ENCODE peak calls at places on chromosomes 1 and 21, in four cellular contexts. C is HFF-Myc, M is kidney, X is heart right ventricle. K is an unnamed sample.

GRCh38 chr21:30605968-30606367 is 5.1 kb downstream of the KRTAP22-1 start:
- DNase-seq in C (no peak), M (no peak), X (no peak), K (no peak)

GRCh38 chr1:2318294-2319278 is 72.8 kb downstream of the MORN1 start:
- DNase-seq in C (no peak), M (no peak), X (no peak), K (no peak)

GRCh38 chr1:43932786-43933385 is 715 bp upstream of the ARTN start:
- DNase-seq in C (no peak), M (no peak), X (no peak), K (no peak)

GRCh38 chr1:94873520-94874351 is 53.2 kb downstream of the CNN3 start:
- DNase-seq in C (no peak), M (no peak), X (no peak), K (no peak)

GRCh38 chr1:86542626-86543025 is 4.3 kb upstream of the CLCA4 start:
- DNase-seq in C (no peak), M (no peak), X (no peak), K (no peak)

GRCh38 chr21:29371464-29371863 is 72.7 kb downstream of the BACH1 start:
- DNase-seq in C (no peak), M (no peak), X (no peak), K (no peak)

GRCh38 chr1:221274373-221274772 is 395.1 kb downstream of the HLX start:
- DNase-seq in C (no peak), M (no peak), X (no peak), K (no peak)

GRCh38 chr1:101257500-101258325 is 20.9 kb downstream of the S1PR1 start:
- DNase-seq in C (no peak), M (no peak), X (no peak), K (no peak)

GRCh38 chr1:41700581-41700980 is 216.1 kb upstream of the EDN2 start:
- DNase-seq in C (no peak), M (no peak), X (no peak), K (no peak)

GRCh38 chr1:46533179-46533864 is 18.1 kb downstream of the KNCN start:
- DNase-seq in C (no peak), M (peak), X (peak), K (no peak)

GRCh38 chr1:46401964-46402626 is 8.0 kb downstream of the FAAH start:
- DNase-seq in C (peak), M (peak), X (peak), K (no peak)

GRCh38 chr1:64878931-64879710 is 87.2 kb downstream of the JAK1 start:
- DNase-seq in C (no peak), M (no peak), X (no peak), K (no peak)

GRCh38 chr1:179141592-179142244 is 59.8 kb downstream of the TOR3A start:
- DNase-seq in C (no peak), M (no peak), X (no peak), K (no peak)

GRCh38 chr1:12196641-12197482 is 30.1 kb downstream of the TNFRSF1B start:
- DNase-seq in C (no peak), M (no peak), X (no peak), K (no peak)
- TF ChIP-seq CTCF in C (peak), M (no peak), X (no peak), K (peak)

DNA sequence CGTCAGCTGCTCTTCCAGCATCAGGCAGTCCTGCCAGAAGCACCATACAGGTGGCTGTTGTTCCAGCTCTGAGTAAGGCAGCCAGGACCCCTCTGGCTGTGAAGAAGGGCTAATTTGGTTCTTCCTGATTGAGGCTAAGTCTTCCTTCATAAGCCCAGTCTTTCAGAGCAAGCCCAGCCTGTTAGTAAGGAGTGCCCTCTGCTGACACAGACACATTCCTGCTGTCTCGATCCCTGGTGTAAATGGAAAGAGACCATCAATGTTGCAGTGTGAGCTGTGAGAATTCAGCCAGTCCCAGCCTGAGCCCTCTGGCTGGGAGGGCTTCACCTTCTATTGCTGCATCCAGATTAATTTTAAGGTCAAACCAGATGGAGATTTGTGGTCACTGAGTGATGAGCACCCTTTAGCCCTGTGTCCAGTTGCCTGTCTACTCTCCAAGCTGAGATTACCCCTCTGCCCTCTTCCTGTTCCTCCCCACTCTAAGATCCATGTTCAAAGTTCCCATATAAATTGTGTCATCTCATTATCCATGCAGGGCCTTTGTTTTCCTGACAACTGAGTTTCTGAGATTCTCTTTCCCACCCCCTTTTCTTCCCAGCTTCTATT is 44.8 kb upstream of the KIRREL1 start:
- DNase-seq in C (no peak), M (no peak), X (no peak), K (no peak)
- TF ChIP-seq CTCF in C (peak), M (peak), X (peak), K (peak)

GRCh38 chr1:171251741-171252300 is 3.5 kb downstream of the FMO1 start:
- DNase-seq in C (no peak), M (peak), X (peak), K (no peak)
- TF ChIP-seq CTCF in C (peak), M (peak), X (peak), K (peak)

GRCh38 chr1:103190746-103191145 is 82.4 kb upstream of the COL11A1 start:
- DNase-seq in C (no peak), M (no peak), X (no peak), K (no peak)

GRCh38 chr1:103191327-103191726 is 83.0 kb upstream of the COL11A1 start:
- DNase-seq in C (no peak), M (no peak), X (no peak), K (no peak)

DNA sequence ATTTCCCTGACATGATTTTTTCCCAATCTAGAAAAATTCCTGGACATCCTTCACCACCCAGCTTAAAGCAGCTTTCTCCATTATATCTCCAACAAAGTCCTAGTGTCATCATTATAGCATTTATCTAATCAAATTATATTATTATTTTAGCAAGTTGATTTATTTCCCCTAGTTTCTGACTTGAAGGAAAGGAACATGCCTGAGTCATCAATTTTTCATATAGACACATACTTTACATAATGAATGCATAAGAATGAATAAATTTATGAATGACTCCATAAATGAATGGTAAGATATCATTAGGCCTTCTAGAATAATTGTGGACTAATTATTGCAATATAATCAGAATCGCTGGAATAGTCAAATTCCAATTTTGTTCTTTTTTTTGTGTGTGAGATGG is 79.4 kb upstream of the COL11A1 start:
- DNase-seq in C (no peak), M (no peak), X (no peak), K (no peak)
- TF ChIP-seq CTCF in C (no peak), M (no peak), X (no peak), K (no peak)

GRCh38 chr1:230537456-230537855 is 104.8 kb upstream of the COG2 start:
- DNase-seq in C (no peak), M (no peak), X (no peak), K (no peak)
- TF ChIP-seq CTCF in C (peak), M (no peak), X (no peak), K (peak)

DNA sequence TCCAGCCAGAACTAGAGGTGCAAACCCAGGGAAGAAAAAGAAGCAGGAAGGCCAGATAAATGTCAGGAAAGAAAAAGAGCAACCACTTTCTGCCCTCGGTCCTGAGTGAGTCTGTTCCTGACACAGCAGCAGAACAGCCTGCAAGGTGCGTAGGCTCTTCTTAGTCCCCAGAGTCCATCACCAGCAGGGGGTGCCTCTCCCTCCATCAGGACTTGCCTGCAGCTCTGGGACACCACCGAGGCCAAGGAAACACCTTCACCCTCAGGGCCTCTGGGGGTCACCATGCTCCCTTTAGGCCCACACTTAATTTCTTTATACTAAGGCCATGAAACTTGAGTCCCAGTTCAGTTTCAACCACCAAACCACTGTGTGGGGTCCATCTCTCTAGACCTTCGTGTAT is 43.7 kb upstream of the NFASC start:
- DNase-seq in C (no peak), M (no peak), X (no peak), K (no peak)
- TF ChIP-seq CTCF in C (peak), M (peak), X (no peak), K (no peak)

GRCh38 chr1:107196973-107197562 is 56.2 kb downstream of the NTNG1 start:
- DNase-seq in C (peak), M (no peak), X (no peak), K (no peak)
- TF ChIP-seq CTCF in C (peak), M (no peak), X (peak), K (peak)

GRCh38 chr1:115478933-115479551 is 141.0 kb upstream of the NGF start:
- DNase-seq in C (no peak), M (peak), X (peak), K (no peak)

GRCh38 chr1:115477071-115477470 is 139.0 kb upstream of the NGF start:
- DNase-seq in C (no peak), M (no peak), X (no peak), K (no peak)

GRCh38 chr1:115475252-115475651 is 137.2 kb upstream of the NGF start:
- DNase-seq in C (no peak), M (no peak), X (no peak), K (no peak)

GRCh38 chr1:115475901-115476300 is 137.9 kb upstream of the NGF start:
- DNase-seq in C (no peak), M (no peak), X (no peak), K (no peak)

GRCh38 chr1:115476616-115477015 is 138.6 kb upstream of the NGF start:
- DNase-seq in C (no peak), M (no peak), X (no peak), K (no peak)
- TF ChIP-seq CTCF in C (peak), M (no peak), X (no peak), K (peak)

DNA sequence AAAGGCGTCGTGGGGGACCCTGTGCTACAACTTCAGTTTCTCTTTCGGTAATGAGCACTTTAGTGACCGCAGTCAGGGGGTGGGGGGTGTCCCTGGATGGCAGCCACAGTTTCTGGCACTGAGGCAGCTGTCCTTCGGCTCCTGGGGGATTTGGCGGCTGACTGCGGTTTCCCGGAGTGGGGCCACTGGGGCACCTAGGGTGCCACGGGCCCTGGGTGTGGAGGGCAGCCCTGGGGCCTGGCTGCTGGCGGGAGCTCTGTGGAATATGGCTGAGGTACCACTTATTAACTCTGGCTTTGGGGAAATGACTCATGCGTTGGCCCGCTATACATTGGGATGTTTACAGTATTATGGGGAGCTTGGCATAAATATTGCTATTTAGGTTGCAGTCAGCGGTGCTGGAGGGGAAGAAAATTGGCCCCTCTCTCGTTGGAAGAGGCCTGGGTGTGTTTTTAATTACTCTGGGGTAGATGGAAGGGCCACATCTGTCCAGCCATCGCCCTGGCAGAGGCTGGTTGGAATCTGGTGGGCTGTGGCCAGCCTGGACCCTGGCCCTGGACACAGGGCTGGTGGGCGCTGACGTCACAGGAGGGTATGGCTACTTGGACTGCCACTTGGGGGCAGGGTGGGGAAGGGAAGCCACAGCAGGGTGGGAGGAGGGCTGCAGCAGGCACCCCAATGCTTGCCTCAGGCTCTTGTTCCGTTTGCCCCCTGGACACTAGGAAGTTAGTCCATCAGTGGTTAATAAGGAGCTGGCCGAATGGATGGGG is 2.0 kb downstream of the EPHB2 start:
- DNase-seq in C (peak), M (no peak), X (no peak), K (no peak)
- TF ChIP-seq CTCF in C (no peak), M (no peak), X (no peak), K (peak)

K was measured in chondrocyte.